ENCODE peak calls at places on chromosome X, in five cellular contexts. Q, U, D, B and J are unnamed samples.

GRCh38 chrX:39327705-39328104 is 526.4 kb downstream of the MID1IP1 start:
- DNase-seq in D (no peak), Q (no peak), B (no peak), U (no peak), J (no peak)

GRCh38 chrX:115226929-115227328 is 7.0 kb downstream of the LRCH2 start:
- DNase-seq in D (peak; percentile 2), Q (no peak), B (no peak), U (no peak), J (no peak)

GRCh38 chrX:65601530-65602281 is 65.7 kb upstream of the MSN start:
- DNase-seq in U (no peak), Q (peak; percentile 77), B (no peak), D (peak; percentile 47), J (no peak)

GRCh38 chrX:18210470-18210869 is 10.2 kb downstream of the BEND2 start:
- DNase-seq in U (no peak), D (no peak), B (no peak), Q (no peak), J (no peak)

GRCh38 chrX:73562458-73562857 is 539 bp upstream of the CHIC1 start:
- DNase-seq in B (no peak), Q (no peak), U (no peak), D (no peak), J (no peak)

GRCh38 chrX:110713666-110714065 is 82.0 kb downstream of the CHRDL1 start:
- DNase-seq in D (no peak), B (no peak), Q (no peak), U (no peak), J (no peak)

GRCh38 chrX:139933904-139934303 is 1.1 kb upstream of the ATP11C start:
- DNase-seq in Q (no peak), D (no peak), U (no peak), B (no peak), J (no peak)

GRCh38 chrX:10983526-10983925 is 127.6 kb upstream of the HCCS start:
- DNase-seq in B (no peak), D (no peak), Q (no peak), U (no peak), J (no peak)

GRCh38 chrX:48736878-48737212 is 24.7 kb upstream of the GLOD5 start:
- DNase-seq in D (no peak), U (no peak), Q (no peak), B (no peak), J (no peak)

GRCh38 chrX:10190367-10190766 is 33.6 kb downstream of the CLCN4 start:
- DNase-seq in B (no peak), U (peak; percentile 54), D (no peak), Q (peak; percentile 51), J (peak; percentile 22)

GRCh38 chrX:40012039-40012799 is 85.5 kb downstream of the BCOR start:
- DNase-seq in D (peak; percentile 9), U (no peak), B (no peak), Q (peak; percentile 36), J (no peak)

GRCh38 chrX:153885968-153886903 is at the start of gene L1CAM:
- DNase-seq in D (no peak), U (peak; percentile 84), Q (no peak), B (no peak), J (no peak)

GRCh38 chrX:152930516-152930915 is 32.6 kb downstream of the ZNF185 start:
- DNase-seq in Q (no peak), U (no peak), D (no peak), B (no peak), J (no peak)

GRCh38 chrX:124679199-124679598 is 332.8 kb downstream of the SH2D1A start:
- DNase-seq in B (no peak), Q (no peak), U (no peak), D (no peak), J (no peak)

GRCh38 chrX:40415675-40416074 is 165.1 kb upstream of the ATP6AP2 start:
- DNase-seq in B (no peak), Q (peak; percentile 29), D (no peak), U (no peak), J (no peak)

GRCh38 chrX:46572295-46572936 is 1.1 kb upstream of the CHST7 start:
- DNase-seq in D (no peak), Q (no peak), B (no peak), U (peak; percentile 8), J (no peak)
- TF ChIP-seq CTCF in D (no peak), Q (no peak), B (no peak), U (no peak), J (peak; percentile 13)

GRCh38 chrX:118679290-118679689 is 48.1 kb upstream of the IL13RA1 start:
- DNase-seq in Q (no peak), B (no peak), D (peak; percentile 3), U (no peak), J (no peak)
- TF ChIP-seq CTCF in Q (no peak), B (no peak), D (no peak), U (no peak), J (no peak)

GRCh38 chrX:23079347-23079746 is 79.6 kb downstream of the DDX53 start:
- DNase-seq in D (no peak), U (no peak), B (no peak), Q (no peak), J (no peak)
- TF ChIP-seq CTCF in D (peak; percentile 38), U (no peak), B (no peak), Q (no peak), J (peak; percentile 39)

DNA sequence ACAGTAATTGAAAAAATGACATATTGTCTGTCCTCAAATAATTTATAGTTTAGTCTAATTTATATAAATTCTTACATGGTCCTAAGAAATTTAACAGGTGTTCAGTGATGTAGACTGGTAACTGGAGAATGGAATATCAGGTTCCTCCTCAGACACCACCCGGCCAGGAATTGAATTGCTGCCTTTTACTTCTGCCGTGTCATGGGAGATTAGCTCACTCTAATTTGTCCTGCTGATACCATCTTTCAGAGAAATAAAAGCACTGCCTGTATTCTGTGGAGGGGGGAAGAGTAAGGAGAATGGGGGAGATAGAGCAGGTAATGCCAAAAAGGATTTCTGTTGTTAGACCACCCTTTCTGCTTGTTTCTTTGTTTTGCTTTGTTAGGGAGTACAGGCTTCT is 125.2 kb upstream of the KLHL4 start:
- DNase-seq in B (no peak), D (no peak), Q (no peak), U (no peak), J (no peak)
- TF ChIP-seq CTCF in B (no peak), D (no peak), Q (no peak), U (no peak), J (no peak)

GRCh38 chrX:128518508-128518907 is 466.3 kb upstream of the ACTRT1 start:
- DNase-seq in B (no peak), Q (no peak), U (no peak), D (peak; percentile 3), J (no peak)
- TF ChIP-seq CTCF in B (no peak), Q (peak; percentile 43), U (no peak), D (no peak), J (peak; percentile 60)

DNA sequence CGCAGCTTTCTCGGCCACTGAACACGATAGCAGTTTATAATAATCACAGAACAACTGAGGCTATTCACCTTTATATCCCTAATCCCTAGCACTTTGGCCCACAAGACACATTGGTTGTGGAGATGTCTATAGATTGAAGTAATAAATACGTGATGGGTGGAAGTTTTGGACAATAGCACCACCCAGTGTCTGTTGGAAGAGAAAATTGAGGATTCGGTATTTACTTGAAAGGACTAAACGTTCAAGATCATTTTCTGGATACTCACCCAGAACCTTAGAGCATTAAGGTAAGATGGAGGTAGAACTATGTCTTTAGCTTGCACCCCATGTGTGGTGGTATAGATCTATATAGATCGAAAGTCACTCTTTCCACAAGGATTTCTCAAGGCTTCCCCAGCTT is 792 bp upstream of the TMSB15A start:
- DNase-seq in B (no peak), U (no peak), D (no peak), Q (no peak), J (no peak)
- TF ChIP-seq CTCF in B (no peak), U (no peak), D (no peak), Q (no peak), J (peak; percentile 37)

GRCh38 chrX:69424161-69424560 is 80.0 kb upstream of the NALF2 start:
- DNase-seq in D (peak; percentile 17), U (peak; percentile 8), Q (no peak), B (no peak), J (no peak)
- TF ChIP-seq CTCF in D (no peak), U (peak; percentile 21), Q (peak; percentile 22), B (no peak), J (peak; percentile 54)

GRCh38 chrX:81411517-81411916 is 209.6 kb downstream of the SH3BGRL start:
- DNase-seq in D (no peak), Q (no peak), B (no peak), U (no peak), J (no peak)

GRCh38 chrX:81412428-81412827 is 210.5 kb downstream of the SH3BGRL start:
- DNase-seq in B (no peak), D (no peak), Q (no peak), U (no peak), J (no peak)

DNA sequence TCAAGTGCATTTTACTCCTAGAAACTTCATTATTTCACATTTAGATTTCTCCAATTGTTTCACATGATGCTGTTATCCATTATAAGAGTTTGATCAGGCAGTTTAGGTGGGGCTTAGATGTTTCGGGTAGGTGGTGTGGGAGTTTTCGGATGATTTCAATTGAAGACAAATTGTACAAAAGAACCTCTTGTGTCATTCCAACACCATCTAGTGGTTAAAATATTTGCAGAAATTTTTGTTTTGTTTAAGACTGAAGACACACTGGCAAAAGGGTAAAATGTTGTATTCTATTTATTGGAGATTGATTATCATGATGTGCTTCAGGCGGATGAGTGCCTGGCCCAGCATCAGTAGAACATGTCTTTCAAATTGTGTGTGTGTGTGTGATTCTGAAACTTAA is 212.7 kb downstream of the SH3BGRL start:
- DNase-seq in B (no peak), Q (no peak), D (no peak), U (no peak), J (no peak)
- TF ChIP-seq CTCF in B (no peak), Q (no peak), D (no peak), U (no peak), J (no peak)

DNA sequence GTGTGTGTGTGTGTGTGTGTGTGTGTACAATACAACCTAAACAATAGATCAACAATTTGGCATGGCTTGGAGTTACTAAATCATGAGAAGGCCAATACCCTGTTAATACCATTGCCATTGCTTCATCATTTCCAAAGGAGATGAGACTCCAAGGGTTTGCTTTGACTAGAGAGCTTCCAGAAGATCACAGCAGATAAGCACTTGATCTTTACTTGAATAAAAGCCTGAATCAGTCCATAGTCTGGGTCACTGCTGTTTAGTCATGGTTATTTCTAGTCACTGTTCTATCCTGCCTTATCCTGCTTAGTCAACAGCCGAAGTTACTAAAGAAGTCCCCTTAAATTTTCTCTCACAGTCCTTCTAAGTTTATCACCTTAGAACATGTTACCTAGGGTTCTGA is 58.2 kb downstream of the RAB40AL start:
- DNase-seq in B (no peak), Q (no peak), U (no peak), D (no peak), J (no peak)
- TF ChIP-seq CTCF in B (no peak), Q (no peak), U (no peak), D (no peak), J (no peak)